ENCODE peak calls at places on chromosomes 7 and 10, in five cellular contexts. I is AG10803; L is testis; H is naive thymus-derived CD4-positive, alpha-beta T cell; W is psoas muscle. C is an unnamed sample.

GRCh38 chr7:132035517-132036362 is 479.3 kb upstream of the PODXL start:
- DNase-seq in L (peak), I (no peak), H (no peak), W (no peak), C (no peak)

GRCh38 chr7:3239291-3239691 is 61.8 kb upstream of the SDK1 start:
- DNase-seq in L (no peak), H (no peak), I (no peak), W (no peak), C (no peak)

GRCh38 chr10:69497235-69497561 is 45.9 kb downstream of the TSPAN15 start:
- DNase-seq in L (no peak), W (no peak), I (no peak), H (no peak), C (no peak)

GRCh38 chr10:13868528-13869294 is 281.9 kb downstream of the PRPF18 start:
- DNase-seq in W (no peak), H (no peak), I (no peak), L (no peak), C (no peak)

GRCh38 chr10:77863446-77863845 is 63.1 kb downstream of the DLG5 start:
- DNase-seq in L (no peak), H (no peak), I (no peak), W (no peak), C (peak)

GRCh38 chr7:79528421-79528820 is 75.0 kb upstream of the MAGI2 start:
- DNase-seq in W (no peak), H (no peak), I (no peak), L (no peak), C (no peak)

GRCh38 chr7:90834771-90835170 is 238.7 kb downstream of the CDK14 start:
- DNase-seq in W (no peak), I (no peak), H (no peak), L (no peak), C (no peak)

GRCh38 chr7:128963327-128963757 is 25.6 kb downstream of the IRF5 start:
- DNase-seq in W (no peak), H (no peak), L (no peak), I (no peak), C (peak)

GRCh38 chr7:25124485-25125136 is 449 bp downstream of the CYCS start:
- DNase-seq in W (no peak), H (no peak), I (peak), L (no peak), C (peak)

GRCh38 chr10:3825244-3825643 is 40.2 kb upstream of the KLF6 start:
- DNase-seq in H (no peak), W (peak), L (no peak), I (peak), C (peak)

GRCh38 chr7:140533394-140533872 is 54.1 kb upstream of the MKRN1 start:
- DNase-seq in I (peak), H (no peak), L (no peak), W (no peak), C (peak)

GRCh38 chr7:148379693-148380092 is 210.9 kb upstream of the C7orf33 start:
- DNase-seq in W (no peak), L (no peak), I (no peak), H (no peak), C (no peak)

GRCh38 chr10:13767721-13768178 is 181.0 kb downstream of the PRPF18 start:
- DNase-seq in L (no peak), H (no peak), I (no peak), W (no peak), C (no peak)

GRCh38 chr10:128274938-128275337 is 148.7 kb upstream of the MKI67 start:
- DNase-seq in W (peak), I (peak), H (no peak), L (no peak), C (peak)

GRCh38 chr7:50718311-50718710 is 64.4 kb downstream of the GRB10 start:
- DNase-seq in L (no peak), W (no peak), H (no peak), I (no peak), C (no peak)

GRCh38 chr7:10940748-10941358 is 32.8 kb upstream of the PHF14 start:
- DNase-seq in I (no peak), W (no peak), L (no peak), H (peak), C (no peak)

GRCh38 chr10:119288574-119289001 is 81.2 kb downstream of the GRK5 start:
- DNase-seq in I (no peak), L (no peak), H (no peak), W (no peak), C (no peak)

GRCh38 chr10:21493841-21494220 is 31.7 kb downstream of the SKIDA1 start:
- DNase-seq in W (no peak), H (no peak), L (no peak), I (no peak), C (no peak)
- H3K4me3 ChIP-seq in W (peak), H (no peak), L (no peak), I (peak), C (no peak)

DNA sequence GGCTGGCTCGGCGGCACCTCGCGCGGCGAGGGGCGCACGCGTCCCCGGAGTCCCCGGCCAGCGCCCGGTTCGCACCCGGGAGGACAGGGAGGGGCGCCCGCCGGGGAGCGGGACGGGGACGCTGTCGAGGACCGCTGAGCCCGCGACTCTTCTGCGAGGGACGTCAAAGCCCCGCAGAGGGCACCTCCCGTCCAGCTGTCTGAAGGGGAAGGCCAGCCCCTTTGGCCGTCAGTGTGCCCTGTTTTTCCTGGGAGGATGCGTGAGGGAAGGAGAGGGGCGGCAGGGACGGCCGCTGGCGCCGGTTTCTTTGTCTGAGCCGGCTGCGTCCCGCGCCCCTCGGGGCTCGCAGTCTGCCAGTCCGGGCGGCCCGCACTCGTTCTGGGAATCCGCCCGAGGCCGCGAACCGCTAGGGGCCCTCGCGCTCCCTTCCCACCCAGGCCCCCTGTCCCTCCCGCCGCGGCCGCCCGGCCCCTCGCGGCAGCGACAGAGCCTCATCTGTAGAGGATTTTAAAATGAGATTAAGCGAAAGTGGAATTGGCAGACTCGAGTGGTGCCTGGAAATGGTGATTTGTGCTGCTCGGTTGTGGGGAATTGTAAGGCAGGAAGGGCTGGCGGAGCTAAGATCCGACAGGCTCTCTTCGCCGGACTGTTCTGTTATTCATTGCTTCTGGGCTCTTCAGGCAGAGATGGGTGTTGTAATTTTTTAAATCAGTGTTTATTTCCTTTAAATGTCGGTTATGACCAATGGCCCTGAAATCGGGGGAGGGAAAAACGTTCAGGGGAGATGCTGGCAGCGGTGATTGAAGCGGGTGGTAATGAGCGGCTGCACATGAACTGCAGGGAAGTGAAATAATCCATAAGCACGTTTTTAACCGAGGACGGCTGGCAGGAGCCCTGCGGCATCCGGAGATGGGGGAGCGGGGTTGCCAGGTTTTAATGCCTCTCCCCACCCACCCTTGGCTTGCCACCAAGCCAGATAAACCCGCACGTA is 622 bp upstream of the RELN start:
- DNase-seq in W (no peak), I (peak), H (no peak), L (peak), C (peak)
- H3K4me3 ChIP-seq in W (peak), I (peak), H (no peak), L (peak), C (peak)

GRCh38 chr7:8190121-8190895 is 71.7 kb downstream of the ICA1 start:
- DNase-seq in H (peak), I (peak), W (no peak), L (peak), C (peak)
- H3K4me3 ChIP-seq in H (no peak), I (no peak), W (no peak), L (no peak), C (no peak)

GRCh38 chr10:58511765-58512469 is 755 bp upstream of the BICC1 start:
- DNase-seq in L (peak), H (no peak), W (peak), I (peak), C (peak)
- H3K4me3 ChIP-seq in L (peak), H (no peak), W (peak), I (peak), C (peak)

C was measured in fibroblast of villous mesenchyme.